ENCODE peak calls at places on chromosomes 16 and 17, in five cellular contexts. F is GM06990, G is bronchial epithelial cell, M is neural crest cell, V is cardiac fibroblast. D is an unnamed sample.
A peak's percentile ranks its signal among the peaks of the same experiment; 100 is the strongest.

GRCh38 chr17:42819939-42820535 is 4.0 kb downstream of the BECN1 start:
- DNase-seq in F (no peak), G (peak; percentile 44), M (peak; percentile 65), V (peak; percentile 71), D (peak; percentile 43)

GRCh38 chr16:11670171-11671131 is 2.2 kb downstream of the SNN start:
- DNase-seq in F (peak; percentile 69), G (no peak), M (no peak), V (no peak), D (peak; percentile 47)

GRCh38 chr17:27494192-27495091 is 38.2 kb downstream of the KSR1 start:
- DNase-seq in F (no peak), G (peak; percentile 72), M (no peak), V (peak; percentile 71), D (no peak)

GRCh38 chr16:51103590-51103989 is 47.5 kb downstream of the SALL1 start:
- DNase-seq in F (no peak), G (no peak), M (no peak), V (no peak), D (no peak)

GRCh38 chr16:10657925-10658324 is 36.8 kb downstream of the TEKT5 start:
- DNase-seq in F (no peak), G (no peak), M (no peak), V (no peak), D (no peak)

GRCh38 chr16:85750827-85751641 is at the start of gene C16orf74:
- DNase-seq in F (peak; percentile 68), G (peak; percentile 58), M (peak; percentile 23), V (peak; percentile 67), D (peak; percentile 65)

GRCh38 chr16:81625544-81626152 is 153.4 kb upstream of the PLCG2 start:
- DNase-seq in F (peak; percentile 41), G (peak; percentile 67), M (no peak), V (peak; percentile 37), D (no peak)

GRCh38 chr17:4488989-4489595 is 9.6 kb upstream of the SPNS2 start:
- DNase-seq in F (no peak), G (no peak), M (no peak), V (no peak), D (no peak)

GRCh38 chr17:75268931-75269330 is 2.1 kb downstream of the MIF4GD start:
- DNase-seq in F (no peak), G (no peak), M (no peak), V (no peak), D (no peak)

GRCh38 chr17:75271955-75272847 is 1.2 kb upstream of the MIF4GD start:
- DNase-seq in F (peak; percentile 39), G (no peak), M (no peak), V (no peak), D (no peak)

GRCh38 chr17:75271233-75271954 is 363 bp upstream of the MIF4GD start:
- DNase-seq in F (peak; percentile 92), G (peak; percentile 29), M (peak; percentile 79), V (peak; percentile 68), D (peak; percentile 95)

GRCh38 chr17:75270966-75271232 is at the start of gene MIF4GD:
- DNase-seq in F (no peak), G (no peak), M (no peak), V (no peak), D (no peak)

DNA sequence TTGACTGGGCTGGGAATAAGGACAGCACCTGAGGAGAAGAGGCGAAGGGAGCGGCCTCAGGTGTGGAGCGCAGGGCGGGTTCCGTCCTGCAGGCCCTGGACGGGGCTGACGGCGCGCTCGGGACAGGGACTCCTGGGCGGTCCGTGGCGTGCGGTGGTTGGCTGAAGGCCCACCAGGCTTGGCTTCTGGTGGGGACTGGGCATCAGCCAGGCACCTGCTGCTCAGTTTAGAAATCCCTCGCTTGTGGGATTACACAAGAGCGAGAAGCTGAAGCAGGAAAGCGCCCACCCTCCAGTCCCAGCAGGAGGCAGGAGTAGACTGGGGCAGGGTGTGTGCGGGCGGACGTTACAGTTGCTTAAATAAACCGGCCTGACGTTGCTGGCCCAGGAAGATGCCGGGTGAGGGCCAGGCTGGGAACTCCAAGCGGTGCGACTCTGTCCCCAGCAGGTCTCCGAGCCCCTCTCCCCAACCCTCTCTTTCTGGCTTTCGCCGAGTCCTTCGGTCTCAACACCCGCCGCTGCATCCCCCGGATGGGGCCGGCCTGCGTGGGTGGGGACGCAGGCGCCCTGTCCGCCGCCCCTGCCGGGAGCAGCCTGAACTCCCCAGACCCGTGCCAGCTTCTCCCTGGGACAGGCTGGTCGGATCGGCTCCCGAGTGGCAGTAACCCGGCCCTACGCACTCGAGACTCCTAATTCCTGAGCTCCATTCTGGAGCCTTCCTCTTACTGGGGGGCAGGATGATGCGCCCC is 639 bp downstream of the MIF4GD start:
- DNase-seq in F (peak; percentile 86), G (peak; percentile 71), M (peak; percentile 52), V (peak; percentile 83), D (no peak)
- TF ChIP-seq CTCF in F (peak; percentile 63), G (peak; percentile 66), M (peak; percentile 51), V (peak; percentile 49), D (no peak)

GRCh38 chr16:23505942-23506605 is 4.2 kb downstream of the GGA2 start:
- DNase-seq in F (no peak), G (no peak), M (no peak), V (no peak), D (no peak)
- TF ChIP-seq CTCF in F (peak; percentile 34), G (peak; percentile 5), M (no peak), V (no peak), D (no peak)

DNA sequence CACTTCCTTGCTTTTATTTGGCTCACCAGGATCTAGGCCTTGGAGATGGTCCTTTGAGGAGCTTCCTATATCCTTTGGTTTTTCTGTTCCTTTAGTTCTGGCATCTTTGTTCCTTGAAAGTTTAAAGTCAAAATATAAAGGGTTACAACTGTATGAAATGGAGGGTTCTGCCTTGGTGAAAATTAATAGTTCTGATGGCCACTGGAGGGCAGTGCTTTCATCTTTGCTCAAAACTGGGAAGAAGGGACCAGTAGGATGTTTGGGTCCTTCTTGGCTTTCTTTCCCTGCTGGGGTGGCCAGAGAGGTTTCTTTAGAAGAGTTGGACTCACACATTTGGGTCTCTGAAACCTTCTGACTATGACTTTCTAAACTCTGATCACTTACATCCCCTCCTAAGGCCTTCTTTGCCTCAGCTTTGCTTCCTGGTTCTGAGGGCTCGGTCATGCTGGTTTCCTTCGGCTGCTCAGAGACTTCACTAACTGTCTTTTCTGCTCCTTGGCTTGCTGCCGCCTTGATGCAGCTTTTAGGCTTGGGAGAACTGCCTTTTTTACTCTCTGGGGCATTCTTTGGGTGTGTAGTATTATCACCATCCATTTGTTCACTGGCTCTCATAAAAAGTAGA is 10.9 kb upstream of the ITGA2B start:
- DNase-seq in F (no peak), G (peak; percentile 18), M (no peak), V (peak; percentile 51), D (no peak)
- TF ChIP-seq CTCF in F (peak; percentile 53), G (peak; percentile 50), M (peak; percentile 61), V (peak; percentile 42), D (no peak)

GRCh38 chr16:79042886-79043285 is 557.7 kb downstream of the MAF start:
- DNase-seq in F (no peak), G (no peak), M (no peak), V (no peak), D (no peak)
- TF ChIP-seq CTCF in F (no peak), G (no peak), M (no peak), V (no peak), D (no peak)